ENCODE peak calls at places on chromosomes 6 and 20, in eight cellular contexts. One of them, this sample, is unnamed.

GRCh38 chr6:154515808-154516207 is 5.3 kb upstream of the CNKSR3 start:
- DNase-seq in NCI-H2029: no peak
- DNase-seq in germinal center: no peak
- DNase-seq in fibroblast of gingiva: peak; percentile 15
- DNase-seq in T-helper 1 cell: no peak
- DNase-seq in stimulated activated CD8-positive, alpha-beta memory T cell treated with anti-CD3 and anti-CD28 coated beads, Interleukin-4, amount 100 ng/mL, for 1 hour: no peak
- DNase-seq in IMR-90: no peak
- DNase-seq in upper lobe of right lung: no peak
- DNase-seq in this sample: no peak

GRCh38 chr20:17747431-17747846 is 47.7 kb downstream of the BANF2 start:
- DNase-seq in IMR-90: peak; percentile 94
- DNase-seq in upper lobe of right lung: no peak
- DNase-seq in NCI-H2029: no peak
- DNase-seq in fibroblast of gingiva: peak; percentile 76
- DNase-seq in germinal center: no peak
- DNase-seq in T-helper 1 cell: no peak
- DNase-seq in stimulated activated CD8-positive, alpha-beta memory T cell treated with anti-CD3 and anti-CD28 coated beads, Interleukin-4, amount 100 ng/mL, for 1 hour: no peak
- DNase-seq in this sample: no peak

GRCh38 chr20:20024942-20025341 is 7.8 kb downstream of the NAA20 start:
- DNase-seq in stimulated activated CD8-positive, alpha-beta memory T cell treated with anti-CD3 and anti-CD28 coated beads, Interleukin-4, amount 100 ng/mL, for 1 hour: no peak
- DNase-seq in IMR-90: peak; percentile 70
- DNase-seq in T-helper 1 cell: no peak
- DNase-seq in fibroblast of gingiva: no peak
- DNase-seq in germinal center: no peak
- DNase-seq in NCI-H2029: no peak
- DNase-seq in upper lobe of right lung: no peak
- DNase-seq in this sample: no peak

GRCh38 chr20:20083796-20084195 is 31.5 kb downstream of the CFAP61 start:
- DNase-seq in fibroblast of gingiva: peak; percentile 16
- DNase-seq in germinal center: peak; percentile 27
- DNase-seq in IMR-90: peak; percentile 20
- DNase-seq in T-helper 1 cell: no peak
- DNase-seq in stimulated activated CD8-positive, alpha-beta memory T cell treated with anti-CD3 and anti-CD28 coated beads, Interleukin-4, amount 100 ng/mL, for 1 hour: no peak
- DNase-seq in upper lobe of right lung: no peak
- DNase-seq in NCI-H2029: peak; percentile 70
- DNase-seq in this sample: peak; percentile 2

GRCh38 chr6:1838604-1839003 is 228.9 kb downstream of the FOXC1 start:
- DNase-seq in T-helper 1 cell: no peak
- DNase-seq in stimulated activated CD8-positive, alpha-beta memory T cell treated with anti-CD3 and anti-CD28 coated beads, Interleukin-4, amount 100 ng/mL, for 1 hour: no peak
- DNase-seq in germinal center: no peak
- DNase-seq in fibroblast of gingiva: no peak
- DNase-seq in IMR-90: peak; percentile 51
- DNase-seq in NCI-H2029: peak; percentile 88
- DNase-seq in upper lobe of right lung: no peak
- DNase-seq in this sample: no peak

GRCh38 chr20:47318027-47318595 is 38.4 kb downstream of the ZMYND8 start:
- DNase-seq in IMR-90: peak; percentile 65
- DNase-seq in stimulated activated CD8-positive, alpha-beta memory T cell treated with anti-CD3 and anti-CD28 coated beads, Interleukin-4, amount 100 ng/mL, for 1 hour: no peak
- DNase-seq in germinal center: no peak
- DNase-seq in T-helper 1 cell: no peak
- DNase-seq in fibroblast of gingiva: no peak
- DNase-seq in upper lobe of right lung: peak; percentile 62
- DNase-seq in NCI-H2029: no peak
- DNase-seq in this sample: no peak

GRCh38 chr20:25033250-25033940 is 24.5 kb downstream of the ACSS1 start:
- DNase-seq in T-helper 1 cell: no peak
- DNase-seq in fibroblast of gingiva: no peak
- DNase-seq in germinal center: no peak
- DNase-seq in NCI-H2029: peak; percentile 17
- DNase-seq in stimulated activated CD8-positive, alpha-beta memory T cell treated with anti-CD3 and anti-CD28 coated beads, Interleukin-4, amount 100 ng/mL, for 1 hour: no peak
- DNase-seq in upper lobe of right lung: no peak
- DNase-seq in IMR-90: no peak
- DNase-seq in this sample: no peak

GRCh38 chr6:95230071-95230740 is 347.1 kb upstream of the MANEA start:
- DNase-seq in fibroblast of gingiva: no peak
- DNase-seq in IMR-90: peak; percentile 25
- DNase-seq in NCI-H2029: no peak
- DNase-seq in germinal center: no peak
- DNase-seq in T-helper 1 cell: no peak
- DNase-seq in stimulated activated CD8-positive, alpha-beta memory T cell treated with anti-CD3 and anti-CD28 coated beads, Interleukin-4, amount 100 ng/mL, for 1 hour: no peak
- DNase-seq in upper lobe of right lung: no peak
- DNase-seq in this sample: no peak

GRCh38 chr6:148521158-148521557 is 178.5 kb downstream of the SASH1 start:
- DNase-seq in fibroblast of gingiva: peak; percentile 77
- DNase-seq in upper lobe of right lung: no peak
- DNase-seq in T-helper 1 cell: no peak
- DNase-seq in NCI-H2029: no peak
- DNase-seq in germinal center: no peak
- DNase-seq in stimulated activated CD8-positive, alpha-beta memory T cell treated with anti-CD3 and anti-CD28 coated beads, Interleukin-4, amount 100 ng/mL, for 1 hour: no peak
- DNase-seq in IMR-90: no peak
- DNase-seq in this sample: no peak

GRCh38 chr6:138803914-138804313 is 8.0 kb downstream of the ECT2L start:
- DNase-seq in stimulated activated CD8-positive, alpha-beta memory T cell treated with anti-CD3 and anti-CD28 coated beads, Interleukin-4, amount 100 ng/mL, for 1 hour: no peak
- DNase-seq in IMR-90: no peak
- DNase-seq in upper lobe of right lung: no peak
- DNase-seq in germinal center: no peak
- DNase-seq in NCI-H2029: no peak
- DNase-seq in fibroblast of gingiva: peak; percentile 17
- DNase-seq in T-helper 1 cell: no peak
- DNase-seq in this sample: no peak

GRCh38 chr20:8399963-8400362 is 267.9 kb downstream of the PLCB1 start:
- DNase-seq in fibroblast of gingiva: no peak
- DNase-seq in T-helper 1 cell: no peak
- DNase-seq in stimulated activated CD8-positive, alpha-beta memory T cell treated with anti-CD3 and anti-CD28 coated beads, Interleukin-4, amount 100 ng/mL, for 1 hour: no peak
- DNase-seq in IMR-90: no peak
- DNase-seq in germinal center: peak; percentile 44
- DNase-seq in NCI-H2029: no peak
- DNase-seq in upper lobe of right lung: no peak
- DNase-seq in this sample: peak; percentile 92

GRCh38 chr6:52636830-52637229 is 34.1 kb upstream of the TMEM14A start:
- DNase-seq in IMR-90: no peak
- DNase-seq in T-helper 1 cell: no peak
- DNase-seq in germinal center: no peak
- DNase-seq in NCI-H2029: no peak
- DNase-seq in upper lobe of right lung: no peak
- DNase-seq in fibroblast of gingiva: no peak
- DNase-seq in stimulated activated CD8-positive, alpha-beta memory T cell treated with anti-CD3 and anti-CD28 coated beads, Interleukin-4, amount 100 ng/mL, for 1 hour: no peak
- DNase-seq in this sample: no peak

GRCh38 chr20:62370115-62370806 is 3.1 kb upstream of the LAMA5 start:
- DNase-seq in stimulated activated CD8-positive, alpha-beta memory T cell treated with anti-CD3 and anti-CD28 coated beads, Interleukin-4, amount 100 ng/mL, for 1 hour: no peak
- DNase-seq in upper lobe of right lung: no peak
- DNase-seq in T-helper 1 cell: no peak
- DNase-seq in IMR-90: peak; percentile 79
- DNase-seq in germinal center: no peak
- DNase-seq in NCI-H2029: no peak
- DNase-seq in fibroblast of gingiva: peak; percentile 61
- DNase-seq in this sample: no peak

GRCh38 chr6:43143235-43144124 is 27.6 kb upstream of the SRF start:
- DNase-seq in fibroblast of gingiva: peak; percentile 86
- DNase-seq in IMR-90: peak; percentile 91
- DNase-seq in germinal center: peak; percentile 91
- DNase-seq in stimulated activated CD8-positive, alpha-beta memory T cell treated with anti-CD3 and anti-CD28 coated beads, Interleukin-4, amount 100 ng/mL, for 1 hour: peak; percentile 58
- DNase-seq in NCI-H2029: peak; percentile 68
- DNase-seq in upper lobe of right lung: peak; percentile 91
- DNase-seq in T-helper 1 cell: peak; percentile 60
- DNase-seq in this sample: no peak

GRCh38 chr6:149150999-149151398 is 166.5 kb upstream of the TAB2 start:
- DNase-seq in upper lobe of right lung: no peak
- DNase-seq in fibroblast of gingiva: no peak
- DNase-seq in T-helper 1 cell: no peak
- DNase-seq in IMR-90: no peak
- DNase-seq in stimulated activated CD8-positive, alpha-beta memory T cell treated with anti-CD3 and anti-CD28 coated beads, Interleukin-4, amount 100 ng/mL, for 1 hour: no peak
- DNase-seq in germinal center: no peak
- DNase-seq in NCI-H2029: no peak
- DNase-seq in this sample: no peak

GRCh38 chr6:39417440-39417839 is 94.9 kb upstream of the KCNK16 start:
- DNase-seq in T-helper 1 cell: no peak
- DNase-seq in stimulated activated CD8-positive, alpha-beta memory T cell treated with anti-CD3 and anti-CD28 coated beads, Interleukin-4, amount 100 ng/mL, for 1 hour: no peak
- DNase-seq in germinal center: no peak
- DNase-seq in fibroblast of gingiva: no peak
- DNase-seq in upper lobe of right lung: no peak
- DNase-seq in IMR-90: no peak
- DNase-seq in NCI-H2029: no peak
- DNase-seq in this sample: no peak

GRCh38 chr20:31836853-31837608 is 8.4 kb downstream of the FOXS1 start:
- DNase-seq in IMR-90: no peak
- DNase-seq in upper lobe of right lung: no peak
- DNase-seq in germinal center: no peak
- DNase-seq in stimulated activated CD8-positive, alpha-beta memory T cell treated with anti-CD3 and anti-CD28 coated beads, Interleukin-4, amount 100 ng/mL, for 1 hour: no peak
- DNase-seq in NCI-H2029: no peak
- DNase-seq in T-helper 1 cell: no peak
- DNase-seq in fibroblast of gingiva: peak; percentile 21
- DNase-seq in this sample: no peak

GRCh38 chr6:35486005-35486925 is 10.6 kb downstream of the TEAD3 start:
- DNase-seq in NCI-H2029: no peak
- DNase-seq in germinal center: no peak
- DNase-seq in T-helper 1 cell: no peak
- DNase-seq in stimulated activated CD8-positive, alpha-beta memory T cell treated with anti-CD3 and anti-CD28 coated beads, Interleukin-4, amount 100 ng/mL, for 1 hour: no peak
- DNase-seq in fibroblast of gingiva: no peak
- DNase-seq in IMR-90: no peak
- DNase-seq in upper lobe of right lung: peak; percentile 91
- DNase-seq in this sample: no peak

GRCh38 chr20:34190679-34191090 is 50.5 kb upstream of the ASIP start:
- DNase-seq in IMR-90: peak; percentile 87
- DNase-seq in germinal center: peak; percentile 23
- DNase-seq in upper lobe of right lung: peak; percentile 80
- DNase-seq in stimulated activated CD8-positive, alpha-beta memory T cell treated with anti-CD3 and anti-CD28 coated beads, Interleukin-4, amount 100 ng/mL, for 1 hour: no peak
- DNase-seq in T-helper 1 cell: no peak
- DNase-seq in NCI-H2029: peak; percentile 19
- DNase-seq in fibroblast of gingiva: peak; percentile 85
- DNase-seq in this sample: no peak

GRCh38 chr6:22003219-22003779 is 293.5 kb downstream of the PRL start:
- DNase-seq in IMR-90: peak; percentile 73
- DNase-seq in germinal center: no peak
- DNase-seq in NCI-H2029: no peak
- DNase-seq in stimulated activated CD8-positive, alpha-beta memory T cell treated with anti-CD3 and anti-CD28 coated beads, Interleukin-4, amount 100 ng/mL, for 1 hour: no peak
- DNase-seq in T-helper 1 cell: no peak
- DNase-seq in fibroblast of gingiva: peak; percentile 8
- DNase-seq in upper lobe of right lung: no peak
- DNase-seq in this sample: no peak

GRCh38 chr20:35662541-35662940 is 2.2 kb downstream of the CPNE1 start:
- DNase-seq in fibroblast of gingiva: no peak
- DNase-seq in IMR-90: no peak
- DNase-seq in germinal center: no peak
- DNase-seq in upper lobe of right lung: no peak
- DNase-seq in stimulated activated CD8-positive, alpha-beta memory T cell treated with anti-CD3 and anti-CD28 coated beads, Interleukin-4, amount 100 ng/mL, for 1 hour: no peak
- DNase-seq in T-helper 1 cell: no peak
- DNase-seq in NCI-H2029: no peak
- DNase-seq in this sample: no peak

GRCh38 chr6:48151142-48151541 is 40.1 kb upstream of the PTCHD4 start:
- DNase-seq in T-helper 1 cell: no peak
- DNase-seq in stimulated activated CD8-positive, alpha-beta memory T cell treated with anti-CD3 and anti-CD28 coated beads, Interleukin-4, amount 100 ng/mL, for 1 hour: no peak
- DNase-seq in germinal center: no peak
- DNase-seq in upper lobe of right lung: no peak
- DNase-seq in fibroblast of gingiva: peak; percentile 44
- DNase-seq in NCI-H2029: no peak
- DNase-seq in IMR-90: no peak
- DNase-seq in this sample: no peak

GRCh38 chr6:72940265-72940664 is 285.0 kb downstream of the KHDC1L start:
- DNase-seq in upper lobe of right lung: no peak
- DNase-seq in T-helper 1 cell: no peak
- DNase-seq in IMR-90: no peak
- DNase-seq in germinal center: no peak
- DNase-seq in NCI-H2029: no peak
- DNase-seq in fibroblast of gingiva: no peak
- DNase-seq in stimulated activated CD8-positive, alpha-beta memory T cell treated with anti-CD3 and anti-CD28 coated beads, Interleukin-4, amount 100 ng/mL, for 1 hour: no peak
- DNase-seq in this sample: no peak

GRCh38 chr20:20367681-20368413 is at the start of gene INSM1:
- DNase-seq in NCI-H2029: peak; percentile 99
- DNase-seq in IMR-90: no peak
- DNase-seq in T-helper 1 cell: no peak
- DNase-seq in upper lobe of right lung: no peak
- DNase-seq in stimulated activated CD8-positive, alpha-beta memory T cell treated with anti-CD3 and anti-CD28 coated beads, Interleukin-4, amount 100 ng/mL, for 1 hour: no peak
- DNase-seq in germinal center: peak; percentile 57
- DNase-seq in fibroblast of gingiva: no peak
- DNase-seq in this sample: no peak

GRCh38 chr20:34927736-34928135 is 27.9 kb downstream of the GSS start:
- DNase-seq in germinal center: no peak
- DNase-seq in T-helper 1 cell: no peak
- DNase-seq in upper lobe of right lung: no peak
- DNase-seq in stimulated activated CD8-positive, alpha-beta memory T cell treated with anti-CD3 and anti-CD28 coated beads, Interleukin-4, amount 100 ng/mL, for 1 hour: no peak
- DNase-seq in fibroblast of gingiva: no peak
- DNase-seq in NCI-H2029: no peak
- DNase-seq in IMR-90: peak; percentile 23
- DNase-seq in this sample: no peak

GRCh38 chr6:21971540-21971939 is 325.3 kb downstream of the PRL start:
- DNase-seq in upper lobe of right lung: no peak
- DNase-seq in T-helper 1 cell: no peak
- DNase-seq in IMR-90: peak; percentile 64
- DNase-seq in NCI-H2029: peak; percentile 23
- DNase-seq in fibroblast of gingiva: no peak
- DNase-seq in stimulated activated CD8-positive, alpha-beta memory T cell treated with anti-CD3 and anti-CD28 coated beads, Interleukin-4, amount 100 ng/mL, for 1 hour: no peak
- DNase-seq in germinal center: no peak
- DNase-seq in this sample: no peak

GRCh38 chr20:11891081-11891826 is 26.4 kb upstream of the BTBD3 start:
- DNase-seq in germinal center: peak; percentile 5
- DNase-seq in T-helper 1 cell: no peak
- DNase-seq in fibroblast of gingiva: peak; percentile 11
- DNase-seq in IMR-90: peak; percentile 34
- DNase-seq in upper lobe of right lung: peak; percentile 83
- DNase-seq in NCI-H2029: peak; percentile 20
- DNase-seq in stimulated activated CD8-positive, alpha-beta memory T cell treated with anti-CD3 and anti-CD28 coated beads, Interleukin-4, amount 100 ng/mL, for 1 hour: no peak
- DNase-seq in this sample: no peak

GRCh38 chr6:43478008-43478372 is 620 bp downstream of the TJAP1 start:
- DNase-seq in fibroblast of gingiva: no peak
- DNase-seq in NCI-H2029: no peak
- DNase-seq in germinal center: no peak
- DNase-seq in stimulated activated CD8-positive, alpha-beta memory T cell treated with anti-CD3 and anti-CD28 coated beads, Interleukin-4, amount 100 ng/mL, for 1 hour: no peak
- DNase-seq in T-helper 1 cell: no peak
- DNase-seq in IMR-90: no peak
- DNase-seq in upper lobe of right lung: no peak
- DNase-seq in this sample: no peak

GRCh38 chr6:130967502-130968469 is 95.3 kb downstream of the EPB41L2 start:
- DNase-seq in NCI-H2029: no peak
- DNase-seq in germinal center: no peak
- DNase-seq in fibroblast of gingiva: no peak
- DNase-seq in upper lobe of right lung: no peak
- DNase-seq in IMR-90: peak; percentile 50
- DNase-seq in stimulated activated CD8-positive, alpha-beta memory T cell treated with anti-CD3 and anti-CD28 coated beads, Interleukin-4, amount 100 ng/mL, for 1 hour: no peak
- DNase-seq in T-helper 1 cell: no peak
- DNase-seq in this sample: no peak

GRCh38 chr6:49668083-49668511 is 31.5 kb upstream of the RHAG start:
- DNase-seq in germinal center: no peak
- DNase-seq in fibroblast of gingiva: no peak
- DNase-seq in T-helper 1 cell: no peak
- DNase-seq in stimulated activated CD8-positive, alpha-beta memory T cell treated with anti-CD3 and anti-CD28 coated beads, Interleukin-4, amount 100 ng/mL, for 1 hour: no peak
- DNase-seq in upper lobe of right lung: no peak
- DNase-seq in NCI-H2029: peak; percentile 12
- DNase-seq in IMR-90: no peak
- DNase-seq in this sample: no peak

GRCh38 chr20:49572857-49573256 is 4.9 kb upstream of the PTGIS start:
- DNase-seq in T-helper 1 cell: no peak
- DNase-seq in IMR-90: no peak
- DNase-seq in NCI-H2029: no peak
- DNase-seq in stimulated activated CD8-positive, alpha-beta memory T cell treated with anti-CD3 and anti-CD28 coated beads, Interleukin-4, amount 100 ng/mL, for 1 hour: no peak
- DNase-seq in germinal center: no peak
- DNase-seq in fibroblast of gingiva: no peak
- DNase-seq in upper lobe of right lung: no peak
- DNase-seq in this sample: no peak

GRCh38 chr6:29887819-29888581 is 54.3 kb upstream of the HLA-A start:
- DNase-seq in upper lobe of right lung: peak; percentile 95
- DNase-seq in T-helper 1 cell: peak; percentile 94
- DNase-seq in stimulated activated CD8-positive, alpha-beta memory T cell treated with anti-CD3 and anti-CD28 coated beads, Interleukin-4, amount 100 ng/mL, for 1 hour: peak; percentile 78
- DNase-seq in NCI-H2029: peak; percentile 68
- DNase-seq in germinal center: peak; percentile 79
- DNase-seq in IMR-90: peak; percentile 11
- DNase-seq in fibroblast of gingiva: peak; percentile 55
- DNase-seq in this sample: peak; percentile 25

GRCh38 chr6:31145386-31145785 is 6.5 kb upstream of the PSORS1C2 start:
- DNase-seq in NCI-H2029: no peak
- DNase-seq in IMR-90: no peak
- DNase-seq in upper lobe of right lung: no peak
- DNase-seq in germinal center: no peak
- DNase-seq in stimulated activated CD8-positive, alpha-beta memory T cell treated with anti-CD3 and anti-CD28 coated beads, Interleukin-4, amount 100 ng/mL, for 1 hour: no peak
- DNase-seq in T-helper 1 cell: no peak
- DNase-seq in fibroblast of gingiva: no peak
- DNase-seq in this sample: no peak

GRCh38 chr6:97129111-97129510 is 153.9 kb downstream of the MMS22L start:
- DNase-seq in NCI-H2029: no peak
- DNase-seq in fibroblast of gingiva: no peak
- DNase-seq in stimulated activated CD8-positive, alpha-beta memory T cell treated with anti-CD3 and anti-CD28 coated beads, Interleukin-4, amount 100 ng/mL, for 1 hour: no peak
- DNase-seq in IMR-90: no peak
- DNase-seq in germinal center: no peak
- DNase-seq in upper lobe of right lung: no peak
- DNase-seq in T-helper 1 cell: no peak
- DNase-seq in this sample: no peak

This sample was measured in GM12878.